ENCODE peak calls at places on chromosome 6, in nine cellular contexts. I is adrenal gland, K is testis, X is lower lobe of right lung, H is keratinocyte, D is lung, V is heart left ventricle, P is stomach, O is endothelial cell of umbilical vein. C is an unnamed sample. For H3K4me1, the result is how much of the 10 kb centered on the place peaks cover.

GRCh38 chr6:11580686-11581085 is 43.1 kb downstream of the TMEM170B start:
- DNase-seq in I (no peak), D (no peak), P (no peak), H (no peak), K (no peak), O (no peak), X (no peak), V (no peak), C (no peak)

GRCh38 chr6:27545271-27546046 is 72.6 kb upstream of the ZNF184 start:
- DNase-seq in H (peak), D (no peak), O (peak), X (no peak), V (no peak), P (no peak), K (peak), I (no peak), C (no peak)

GRCh38 chr6:158939255-158940170 is 60.5 kb downstream of the RSPH3 start:
- DNase-seq in I (no peak), V (no peak), P (no peak), D (no peak), K (no peak), O (peak), X (no peak), H (no peak), C (no peak)

GRCh38 chr6:137451926-137452325 is 42.3 kb downstream of the OLIG3 start:
- DNase-seq in X (no peak), V (no peak), K (peak), P (no peak), O (peak), D (no peak), H (no peak), I (no peak), C (no peak)

GRCh38 chr6:54970337-54970736 is 123.8 kb downstream of the FAM83B start:
- DNase-seq in H (no peak), I (no peak), X (no peak), P (no peak), V (no peak), D (no peak), O (no peak), K (no peak), C (no peak)

GRCh38 chr6:66930559-66931290 is 1223.7 kb upstream of the EYS start:
- DNase-seq in D (no peak), H (peak), V (no peak), O (no peak), X (no peak), K (no peak), I (no peak), P (no peak), C (no peak)

GRCh38 chr6:127496471-127496870 is 22.7 kb downstream of the MTCL3 start:
- DNase-seq in V (no peak), K (no peak), O (no peak), H (no peak), D (no peak), X (no peak), P (no peak), I (no peak), C (no peak)

GRCh38 chr6:53530346-53530745 is 14.6 kb downstream of the GCLC start:
- DNase-seq in I (peak), D (no peak), X (no peak), H (no peak), O (no peak), K (no peak), P (no peak), V (peak), C (no peak)

GRCh38 chr6:118320652-118321051 is 227.4 kb upstream of the PLN start:
- DNase-seq in K (no peak), P (no peak), D (no peak), I (no peak), X (no peak), V (no peak), O (peak), H (no peak), C (no peak)

GRCh38 chr6:142702501-142703460 is 242.2 kb downstream of the HIVEP2 start:
- DNase-seq in D (peak), I (peak), H (no peak), V (peak), K (peak), X (peak), P (no peak), O (peak), C (no peak)

GRCh38 chr6:101232946-101233345 is 160.6 kb upstream of the GRIK2 start:
- DNase-seq in V (no peak), O (no peak), K (no peak), D (no peak), X (no peak), I (no peak), P (no peak), H (no peak), C (no peak)

GRCh38 chr6:16939839-16940238 is 162.0 kb upstream of the STMND1 start:
- DNase-seq in P (no peak), I (no peak), O (no peak), V (no peak), D (no peak), H (no peak), X (no peak), K (no peak), C (no peak)

GRCh38 chr6:13368079-13368478 is 39.7 kb upstream of the TBC1D7 start:
- DNase-seq in D (no peak), P (no peak), I (no peak), H (no peak), K (no peak), V (no peak), O (no peak), X (no peak), C (no peak)

GRCh38 chr6:105499928-105500327 is 97.0 kb upstream of the PREP start:
- DNase-seq in K (no peak), H (no peak), I (no peak), X (no peak), P (no peak), O (no peak), V (no peak), D (no peak), C (no peak)

GRCh38 chr6:164216368-164216767 is 801.9 kb downstream of the QKI start:
- DNase-seq in H (no peak), X (no peak), K (no peak), I (no peak), P (no peak), D (no peak), V (no peak), O (no peak), C (no peak)

GRCh38 chr6:157840261-157840660 is 17.2 kb downstream of the SNX9 start:
- DNase-seq in H (no peak), O (no peak), P (no peak), X (no peak), I (no peak), K (no peak), V (no peak), D (no peak), C (no peak)

GRCh38 chr6:120108061-120108795 is 758.7 kb upstream of the MAN1A1 start:
- DNase-seq in K (no peak), H (no peak), X (no peak), I (no peak), V (no peak), O (no peak), P (no peak), D (no peak), C (no peak)

GRCh38 chr6:131828080-131828479 is 20.3 kb downstream of the ENPP1 start:
- DNase-seq in P (no peak), D (no peak), V (no peak), X (no peak), I (no peak), H (no peak), O (no peak), K (no peak), C (no peak)

GRCh38 chr6:16236648-16237199 is 1.7 kb upstream of the GMPR start:
- DNase-seq in H (no peak), D (peak), V (peak), O (peak), P (peak), X (no peak), I (peak), K (peak), C (no peak)

GRCh38 chr6:12271594-12271993 is 18.6 kb upstream of the EDN1 start:
- DNase-seq in K (no peak), V (no peak), D (no peak), X (no peak), O (no peak), P (no peak), H (no peak), I (no peak), C (no peak)

GRCh38 chr6:154197176-154197850 is 158.3 kb downstream of the OPRM1 start:
- DNase-seq in V (no peak), X (no peak), K (no peak), D (no peak), I (no peak), P (no peak), H (no peak), O (no peak), C (no peak)

GRCh38 chr6:81938991-81939773 is 186.7 kb upstream of the TENT5A start:
- DNase-seq in V (no peak), P (no peak), H (peak), K (no peak), D (no peak), O (peak), X (no peak), I (no peak), C (no peak)

GRCh38 chr6:170167657-170168159 is 123.2 kb downstream of the DLL1 start:
- DNase-seq in K (peak), V (no peak), H (no peak), X (peak), I (no peak), P (peak), O (no peak), D (no peak), C (no peak)

GRCh38 chr6:164010446-164011071 is 596.0 kb downstream of the QKI start:
- DNase-seq in X (no peak), H (no peak), V (peak), I (no peak), D (no peak), O (no peak), P (no peak), K (peak), C (no peak)

GRCh38 chr6:41122918-41123317 is 31.2 kb downstream of the TREML1 start:
- DNase-seq in K (no peak), I (no peak), X (no peak), V (no peak), D (no peak), H (no peak), O (no peak), P (no peak), C (no peak)

GRCh38 chr6:124057448-124057847 is 253.8 kb downstream of the NKAIN2 start:
- DNase-seq in H (no peak), I (no peak), X (no peak), K (no peak), O (no peak), P (no peak), D (no peak), V (no peak), C (no peak)

GRCh38 chr6:105691971-105692370 is 289.1 kb upstream of the PREP start:
- DNase-seq in V (no peak), O (no peak), H (no peak), D (no peak), P (no peak), X (no peak), K (no peak), I (no peak), C (no peak)

GRCh38 chr6:113405326-113406050 is 451.7 kb upstream of the MARCKS start:
- DNase-seq in K (no peak), I (no peak), D (no peak), V (no peak), X (no peak), O (no peak), H (no peak), P (no peak), C (no peak)

GRCh38 chr6:43850314-43851203 is 80.5 kb downstream of the VEGFA start:
- DNase-seq in P (no peak), O (no peak), V (no peak), H (no peak), X (no peak), I (no peak), D (no peak), K (no peak), C (no peak)

GRCh38 chr6:72704979-72705378 is 83.1 kb downstream of the KCNQ5 start:
- DNase-seq in K (no peak), P (no peak), H (no peak), X (no peak), D (no peak), I (no peak), V (no peak), O (peak), C (no peak)

GRCh38 chr6:292506-293184 is 358 bp downstream of the DUSP22 start:
- DNase-seq in P (peak), O (peak), X (peak), K (peak), V (peak), I (peak), H (no peak), D (peak), C (peak)

GRCh38 chr6:42762338-42762929 is 16.5 kb upstream of the TBCC start:
- DNase-seq in I (no peak), O (no peak), D (no peak), P (no peak), V (no peak), H (no peak), X (no peak), K (no peak), C (no peak)

GRCh38 chr6:42764883-42765653 is 16.8 kb upstream of the BICRAL start:
- DNase-seq in O (no peak), K (no peak), X (no peak), P (no peak), V (no peak), D (no peak), H (no peak), I (no peak), C (no peak)

GRCh38 chr6:42766163-42766670 is 15.6 kb upstream of the BICRAL start:
- DNase-seq in D (no peak), P (no peak), I (no peak), H (no peak), K (no peak), O (no peak), V (no peak), X (no peak), C (no peak)

GRCh38 chr6:42761287-42762067 is 15.6 kb upstream of the TBCC start:
- DNase-seq in D (no peak), K (no peak), H (no peak), I (peak), V (no peak), P (no peak), O (no peak), X (no peak), C (no peak)

DNA sequence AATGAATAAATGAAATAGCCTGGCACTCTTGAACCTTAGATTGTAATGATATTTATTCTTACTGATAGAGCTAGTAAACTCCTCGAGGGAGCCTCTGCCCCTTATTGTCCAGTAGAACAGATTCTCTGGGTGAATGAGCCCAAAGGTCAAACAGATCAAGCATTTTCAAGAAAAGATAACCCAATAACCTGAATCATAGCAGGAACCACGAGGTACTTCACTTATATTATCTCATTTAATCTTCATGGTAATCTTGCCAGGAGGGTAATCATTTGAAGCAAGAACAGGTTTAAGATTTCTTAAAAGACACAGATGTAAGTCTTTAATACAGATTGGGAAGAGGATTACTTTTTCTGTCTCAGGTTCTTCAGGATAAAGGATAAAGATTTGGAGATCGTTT is 17.0 kb upstream of the TBCC start:
- DNase-seq in X (no peak), V (no peak), K (no peak), P (no peak), H (no peak), I (no peak), O (no peak), D (no peak), C (no peak)
- H3K27ac ChIP-seq in X (no peak), V (no peak), K (no peak), P (no peak), H (no peak), I (no peak), O (no peak), D (no peak), C (no peak)

DNA sequence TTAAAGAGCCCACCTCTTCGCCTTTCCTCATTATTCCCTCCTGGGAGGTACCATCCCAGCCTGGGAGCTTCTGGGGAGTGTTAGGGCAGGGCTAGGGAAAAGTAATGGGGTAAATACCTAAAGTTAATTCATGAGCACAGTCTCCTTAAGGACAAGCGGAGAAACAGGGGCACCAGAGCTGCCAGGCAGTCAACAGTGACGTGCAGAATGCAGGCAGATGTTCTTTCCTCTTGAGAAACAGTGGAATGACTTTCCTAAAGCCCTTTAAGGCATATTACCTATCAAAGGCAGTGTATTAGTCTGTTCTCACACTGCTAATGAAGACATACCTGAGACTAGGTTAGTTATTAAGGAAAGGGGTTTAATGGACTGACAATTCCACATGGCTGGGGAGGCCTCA is 76.3 kb downstream of the RNF144B start:
- DNase-seq in I (no peak), P (no peak), D (no peak), K (no peak), X (no peak), H (no peak), O (no peak), V (no peak), C (no peak)
- H3K4me1 ChIP-seq in I (under half), P (under half), D (under half), K (under half), X (under half), H (under half), O (under half), V (under half), C (under half)

GRCh38 chr6:111615916-111616612 is 10.4 kb upstream of the TRAF3IP2 start:
- DNase-seq in D (no peak), X (no peak), H (no peak), I (no peak), K (no peak), P (no peak), O (no peak), V (no peak), C (no peak)
- H3K27ac ChIP-seq in D (no peak), X (no peak), H (no peak), I (no peak), K (no peak), P (no peak), O (no peak), V (no peak), C (peak)

DNA sequence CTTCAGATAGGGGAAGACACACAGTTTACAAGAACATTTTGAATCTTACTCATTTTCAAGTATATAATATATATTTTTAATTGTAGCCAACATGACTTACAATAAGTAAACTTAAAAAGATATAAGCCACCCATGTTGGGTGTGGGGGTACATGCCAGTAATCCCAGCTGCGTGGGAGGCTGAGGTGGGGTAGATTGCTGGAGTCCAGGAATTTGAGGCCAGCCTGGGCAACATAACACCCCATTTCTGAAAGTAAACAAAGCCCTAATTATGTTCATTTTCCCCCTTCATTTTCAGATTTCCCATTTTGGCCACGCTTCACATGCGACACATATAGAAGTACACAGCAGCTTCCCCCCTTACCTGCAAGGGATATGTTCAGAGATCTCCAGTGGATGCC is 30.5 kb downstream of the SERPINB6 start:
- DNase-seq in O (no peak), P (no peak), I (peak), H (no peak), V (no peak), X (no peak), K (peak), D (peak), C (no peak)
- H3K4me1 ChIP-seq in O (under half), P (under half), I (under half), H (under half), V (under half), X (under half), K (under half), D (under half), C (under half)

C was measured in neuronal stem cell.